ENCODE peak calls at places on chromosomes 12 and 14, in eight cellular contexts. R is HepG2, D is prostate gland, J is transverse colon, N is HCT116, I is stomach, F is H1, C is breast epithelium. O is an unnamed sample.

GRCh38 chr14:50520947-50521815 is 11.2 kb downstream of the MAP4K5 start:
- DNase-seq in I (no peak), C (no peak), J (peak), D (no peak), F (no peak), R (no peak), N (peak), O (no peak)

GRCh38 chr12:38931461-38931860 is 26.1 kb upstream of the CPNE8 start:
- DNase-seq in D (no peak), N (no peak), R (no peak), I (no peak), F (no peak), J (no peak), C (no peak), O (no peak)

GRCh38 chr14:69610020-69610858 is 1.2 kb upstream of the SUSD6 start:
- DNase-seq in N (no peak), J (no peak), R (no peak), D (no peak), I (no peak), C (no peak), F (no peak), O (no peak)

GRCh38 chr14:104477804-104478375 is 101.7 kb upstream of the C14orf180 start:
- DNase-seq in F (no peak), I (no peak), J (no peak), C (no peak), N (no peak), R (no peak), D (no peak), O (no peak)

GRCh38 chr12:66190519-66191406 is 1.7 kb downstream of the IRAK3 start:
- DNase-seq in N (no peak), R (no peak), C (no peak), D (no peak), I (no peak), J (no peak), F (no peak), O (no peak)

GRCh38 chr14:98984719-98985041 is 287.3 kb downstream of the BCL11B start:
- DNase-seq in I (peak), N (no peak), F (no peak), C (no peak), D (no peak), R (no peak), J (peak), O (no peak)

GRCh38 chr14:55399912-55400311 is 11.7 kb downstream of the ATG14 start:
- DNase-seq in I (no peak), N (no peak), D (no peak), F (no peak), J (no peak), C (no peak), R (no peak), O (no peak)

GRCh38 chr12:69389836-69390235 is 30.3 kb downstream of the YEATS4 start:
- DNase-seq in F (no peak), C (no peak), D (no peak), R (no peak), J (no peak), I (no peak), N (no peak), O (no peak)

GRCh38 chr12:54166543-54167499 is 22.0 kb downstream of the SMUG1 start:
- DNase-seq in F (no peak), J (no peak), I (no peak), R (no peak), N (no peak), C (no peak), D (no peak), O (no peak)

GRCh38 chr14:101131451-101131916 is 228.0 kb upstream of the RTL1 start:
- DNase-seq in C (no peak), D (peak), F (peak), I (no peak), R (no peak), N (no peak), J (no peak), O (no peak)

GRCh38 chr12:49548822-49549648 is 10.2 kb downstream of the KCNH3 start:
- DNase-seq in D (peak), J (peak), F (peak), N (no peak), I (peak), R (no peak), C (no peak), O (no peak)

GRCh38 chr12:111482464-111482863 is 76.7 kb downstream of the SH2B3 start:
- DNase-seq in R (no peak), D (no peak), I (no peak), N (no peak), C (no peak), F (no peak), J (no peak), O (no peak)

GRCh38 chr12:115569694-115570093 is 707.8 kb downstream of the MED13L start:
- DNase-seq in R (peak), I (no peak), C (no peak), D (no peak), F (no peak), J (no peak), N (no peak), O (no peak)

GRCh38 chr14:88829188-88829587 is 4.7 kb downstream of the TTC8 start:
- DNase-seq in N (no peak), I (no peak), R (peak), J (no peak), D (no peak), F (no peak), C (no peak), O (no peak)

GRCh38 chr12:113482334-113482733 is 10.7 kb upstream of the LHX5 start:
- DNase-seq in N (no peak), F (peak), I (no peak), C (no peak), J (no peak), R (no peak), D (no peak), O (no peak)

GRCh38 chr14:91246051-91246852 is 1.7 kb upstream of the GPR68 start:
- DNase-seq in C (no peak), N (no peak), I (no peak), F (no peak), R (no peak), D (no peak), J (peak), O (no peak)

GRCh38 chr12:83856803-83857202 is 1055.8 kb downstream of the SLC6A15 start:
- DNase-seq in R (no peak), N (no peak), I (no peak), J (no peak), D (no peak), F (no peak), C (no peak), O (no peak)

GRCh38 chr14:63470877-63471565 is 72.2 kb downstream of the PPP2R5E start:
- DNase-seq in J (no peak), R (peak), C (no peak), F (no peak), D (no peak), N (peak), I (no peak), O (no peak)

GRCh38 chr12:28941248-28941647 is 207.8 kb upstream of the FAR2 start:
- DNase-seq in N (no peak), R (no peak), J (no peak), C (no peak), I (no peak), D (no peak), F (no peak), O (no peak)

GRCh38 chr12:26114720-26115406 is 10.0 kb downstream of the BHLHE41 start:
- DNase-seq in D (no peak), F (no peak), R (no peak), J (no peak), C (no peak), I (no peak), N (no peak), O (peak)

GRCh38 chr12:59119676-59120075 is 199.4 kb upstream of the LRIG3 start:
- DNase-seq in D (no peak), J (no peak), N (no peak), C (no peak), F (no peak), R (no peak), I (no peak), O (no peak)

GRCh38 chr12:53234236-53234635 is 2.2 kb upstream of the RARG start:
- DNase-seq in F (peak), D (no peak), C (no peak), I (no peak), J (peak), R (no peak), N (no peak), O (no peak)

GRCh38 chr14:54529811-54530210 is 20.1 kb downstream of the CGRRF1 start:
- DNase-seq in R (no peak), F (no peak), N (no peak), D (peak), I (no peak), J (peak), C (no peak), O (no peak)

GRCh38 chr14:80211143-80212024 is at the start of gene DIO2:
- DNase-seq in I (no peak), C (no peak), R (no peak), N (no peak), D (no peak), J (no peak), F (no peak), O (peak)

GRCh38 chr12:69575346-69575745 is 9.9 kb upstream of the CCT2 start:
- DNase-seq in F (no peak), C (no peak), N (no peak), R (no peak), J (no peak), I (no peak), D (no peak), O (no peak)

GRCh38 chr12:107504503-107504885 is 181.1 kb upstream of the PWP1 start:
- DNase-seq in F (no peak), C (no peak), R (no peak), N (no peak), I (no peak), D (no peak), J (no peak), O (no peak)

GRCh38 chr12:21940972-21941521 is at the start of gene ABCC9:
- DNase-seq in J (peak), F (peak), I (peak), C (no peak), R (no peak), N (no peak), D (peak), O (peak)

GRCh38 chr12:102468261-102468940 is 12.0 kb downstream of the IGF1 start:
- DNase-seq in R (no peak), D (no peak), F (no peak), N (no peak), C (no peak), J (no peak), I (no peak), O (no peak)

GRCh38 chr12:85654456-85654840 is 181.8 kb downstream of the RASSF9 start:
- DNase-seq in C (no peak), N (no peak), F (no peak), D (no peak), J (no peak), I (no peak), R (no peak), O (no peak)

GRCh38 chr12:1565172-1565571 is 29.2 kb downstream of the FBXL14 start:
- DNase-seq in J (no peak), R (no peak), N (no peak), C (no peak), D (no peak), F (no peak), I (no peak), O (no peak)

GRCh38 chr14:32449640-32450039 is 120.5 kb downstream of the AKAP6 start:
- DNase-seq in C (no peak), D (no peak), F (no peak), N (no peak), R (no peak), I (no peak), J (no peak), O (no peak)

GRCh38 chr12:41089438-41089837 is 98.7 kb upstream of the PDZRN4 start:
- DNase-seq in D (no peak), I (no peak), J (no peak), F (no peak), N (no peak), R (no peak), C (no peak), O (no peak)

GRCh38 chr14:81127785-81128184 is 93.0 kb downstream of the GTF2A1 start:
- DNase-seq in F (no peak), C (no peak), I (no peak), D (no peak), N (no peak), R (no peak), J (no peak), O (no peak)

GRCh38 chr12:96194572-96194889 is 356 bp downstream of the ELK3 start:
- DNase-seq in J (no peak), F (no peak), R (no peak), N (no peak), D (no peak), C (no peak), I (no peak), O (no peak)

GRCh38 chr12:6963741-6964446 is 6.6 kb downstream of the PHB2 start:
- DNase-seq in F (no peak), I (no peak), N (no peak), J (no peak), D (no peak), C (no peak), R (no peak), O (peak)

GRCh38 chr14:49923442-49923841 is 30.6 kb downstream of the ARF6 start:
- DNase-seq in D (no peak), F (peak), C (no peak), J (no peak), R (no peak), I (no peak), N (no peak), O (no peak)

GRCh38 chr12:75666980-75667359 is 155.6 kb upstream of the KRR1 start:
- DNase-seq in C (no peak), I (no peak), N (peak), J (no peak), R (peak), F (no peak), D (no peak), O (no peak)

DNA sequence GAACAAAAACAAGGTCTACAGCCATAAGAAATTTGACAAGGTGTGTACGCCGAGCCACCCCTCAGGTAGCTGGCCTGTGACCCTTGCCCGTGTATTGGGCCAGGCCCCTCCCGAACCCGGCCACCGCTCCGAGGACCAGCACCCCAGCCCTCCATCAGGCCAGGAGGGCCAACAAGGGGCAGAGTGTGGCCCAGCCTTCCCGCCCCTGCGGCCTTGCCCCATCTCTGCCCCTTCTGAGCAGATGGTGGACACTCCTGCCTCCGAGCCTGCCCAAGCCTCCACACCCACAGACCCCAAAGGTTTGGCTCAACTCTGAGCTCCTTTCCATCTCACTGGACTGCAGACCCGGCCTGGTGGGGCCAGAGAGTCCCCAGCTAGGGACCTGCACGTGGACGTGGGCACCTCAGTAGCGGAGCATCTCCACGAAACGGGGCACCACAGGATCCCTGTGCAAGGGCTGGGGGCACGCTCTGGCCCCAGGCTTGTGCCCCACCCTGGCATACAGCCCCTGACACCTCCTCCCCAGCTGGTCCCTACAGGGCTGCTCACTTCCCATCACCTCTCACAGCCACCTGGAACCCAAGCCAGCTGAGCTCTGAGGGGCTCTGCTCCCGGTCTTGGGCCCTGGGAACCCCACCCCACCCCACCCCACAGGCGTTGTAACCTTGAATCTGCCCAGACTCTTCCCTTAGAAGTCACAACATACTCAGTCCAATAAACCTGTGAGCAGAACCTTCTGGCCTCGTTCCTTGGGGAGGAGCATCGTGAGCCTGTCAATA is 3.3 kb downstream of the P2RX2 start:
- DNase-seq in D (no peak), I (no peak), N (no peak), J (no peak), F (no peak), C (no peak), R (no peak), O (no peak)
- TF ChIP-seq POLR2AphosphoS5 in D (no peak), I (no peak), N (no peak), J (no peak), F (no peak), C (no peak), R (no peak), O (no peak)

DNA sequence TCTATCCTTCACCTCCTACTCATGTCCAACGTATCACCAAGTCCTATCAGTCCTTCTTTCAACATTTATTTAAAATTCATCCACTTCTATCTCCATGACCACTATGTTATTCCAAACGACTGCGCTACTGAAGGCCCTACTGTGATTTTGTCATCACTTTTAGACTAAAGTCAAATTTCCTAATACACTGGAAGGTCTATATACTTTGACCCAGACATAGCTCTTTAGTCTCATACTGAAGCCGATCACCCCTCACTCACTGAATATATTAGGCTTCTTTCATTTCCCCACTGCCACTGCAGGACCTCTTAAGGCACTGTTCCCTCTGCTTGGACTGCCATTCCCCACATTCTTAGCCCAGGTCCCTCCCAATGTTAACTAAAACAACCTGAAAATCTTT is 25.6 kb downstream of the SLC38A4 start:
- DNase-seq in R (no peak), J (no peak), I (no peak), C (no peak), D (no peak), F (no peak), N (no peak), O (no peak)
- TF ChIP-seq POLR2AphosphoS5 in R (no peak), J (no peak), I (no peak), C (no peak), D (no peak), F (no peak), N (no peak), O (no peak)

GRCh38 chr12:121273364-121273896 is 23.1 kb downstream of the CAMKK2 start:
- DNase-seq in D (no peak), R (no peak), I (no peak), F (no peak), N (no peak), C (no peak), J (no peak), O (no peak)
- TF ChIP-seq POLR2AphosphoS5 in D (no peak), R (no peak), I (no peak), F (no peak), N (no peak), C (no peak), J (no peak), O (no peak)

GRCh38 chr12:3438401-3438800 is 52.6 kb upstream of the PRMT8 start:
- DNase-seq in I (no peak), D (no peak), C (no peak), F (no peak), R (no peak), J (no peak), N (no peak), O (no peak)

GRCh38 chr12:3437986-3438385 is 53.0 kb upstream of the PRMT8 start:
- DNase-seq in I (no peak), D (no peak), F (no peak), R (no peak), N (no peak), C (no peak), J (no peak), O (no peak)

GRCh38 chr12:3432176-3432742 is 58.7 kb upstream of the PRMT8 start:
- DNase-seq in C (no peak), J (peak), N (no peak), D (no peak), I (no peak), F (no peak), R (peak), O (no peak)

GRCh38 chr12:3432868-3433267 is 58.1 kb upstream of the PRMT8 start:
- DNase-seq in R (no peak), J (no peak), D (no peak), I (no peak), F (no peak), C (no peak), N (no peak), O (no peak)

GRCh38 chr12:3436496-3437060 is 54.4 kb upstream of the PRMT8 start:
- DNase-seq in F (no peak), D (no peak), C (no peak), N (no peak), J (no peak), I (peak), R (no peak), O (no peak)
- TF ChIP-seq POLR2AphosphoS5 in F (no peak), D (no peak), C (no peak), N (no peak), J (no peak), I (no peak), R (no peak), O (no peak)

DNA sequence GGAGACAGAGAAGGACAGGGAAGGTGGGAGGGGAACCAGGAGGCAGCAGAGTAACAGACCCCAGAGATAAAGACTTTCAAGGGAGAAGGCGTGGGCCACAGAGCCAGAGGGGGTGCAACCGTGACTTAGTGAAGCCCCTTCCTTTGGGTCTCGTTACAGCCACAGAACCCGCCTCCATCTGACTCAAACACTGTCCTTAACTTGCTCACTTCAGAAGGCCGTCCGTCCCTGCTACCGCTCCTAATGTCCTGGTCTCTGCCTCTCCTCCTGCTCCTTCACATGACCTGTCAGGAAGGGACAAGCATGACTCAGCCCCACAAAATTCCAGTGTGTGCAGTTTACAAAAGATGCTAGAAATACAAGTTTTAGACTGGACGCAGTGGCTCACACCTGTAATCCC is 18.0 kb downstream of the RIMBP2 start:
- DNase-seq in N (no peak), D (no peak), I (no peak), J (no peak), C (peak), F (no peak), R (no peak), O (peak)
- TF ChIP-seq POLR2AphosphoS5 in N (no peak), D (no peak), I (no peak), J (no peak), C (no peak), F (no peak), R (no peak), O (no peak)

GRCh38 chr12:124939428-124940142 is 25.1 kb upstream of the UBC start:
- DNase-seq in R (peak), F (peak), C (peak), J (peak), D (peak), N (peak), I (peak), O (peak)
- TF ChIP-seq POLR2AphosphoS5 in R (peak), F (peak), C (peak), J (peak), D (peak), N (peak), I (peak), O (peak)

GRCh38 chr12:122966743-122967058 is 438 bp upstream of the ABCB9 start:
- DNase-seq in D (no peak), N (no peak), R (no peak), C (no peak), F (no peak), I (no peak), J (no peak), O (no peak)

GRCh38 chr12:122968104-122968503 is 1.8 kb upstream of the ABCB9 start:
- DNase-seq in D (no peak), J (no peak), C (no peak), N (no peak), I (no peak), R (no peak), F (no peak), O (no peak)

GRCh38 chr12:122965356-122965755 is 907 bp downstream of the ABCB9 start:
- DNase-seq in I (no peak), C (no peak), R (no peak), D (no peak), N (no peak), F (no peak), J (no peak), O (no peak)

GRCh38 chr12:122965851-122966742 is at the start of gene ABCB9:
- DNase-seq in C (peak), N (peak), F (peak), I (peak), J (peak), D (peak), R (peak), O (peak)

DNA sequence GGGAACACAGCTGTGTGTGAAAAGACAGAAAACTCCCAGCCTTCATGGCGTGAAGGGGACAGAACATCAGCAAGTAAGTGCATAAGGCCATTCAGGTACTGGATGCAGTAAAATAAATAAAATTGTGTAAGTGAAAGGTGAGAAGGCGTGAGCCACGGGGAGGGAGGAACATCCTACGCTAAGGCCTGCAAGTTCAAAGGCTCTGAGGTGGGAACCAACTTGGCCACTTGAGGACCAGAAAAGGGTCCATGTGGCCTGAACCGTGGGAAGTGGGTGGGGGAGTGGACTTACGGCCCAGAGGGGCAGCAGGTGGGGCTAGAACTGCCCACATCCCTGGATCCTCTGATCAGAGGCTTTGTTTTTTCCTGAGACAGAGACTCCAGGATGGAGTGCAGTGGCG is 888 bp upstream of the ABCB9 start:
- DNase-seq in N (no peak), C (no peak), D (no peak), I (no peak), J (no peak), F (no peak), R (no peak), O (no peak)
- TF ChIP-seq POLR2AphosphoS5 in N (no peak), C (no peak), D (no peak), I (no peak), J (no peak), F (no peak), R (no peak), O (no peak)

O was measured in suprapubic skin.